ENCODE peak calls at places on chromosome 7, in seven cellular contexts. Z is suprapubic skin, D is transverse colon, R is tibial nerve, S is GM12878, Q is ovary, G is K562. K is an unnamed sample.

GRCh38 chr7:33459340-33459751 is 330.0 kb downstream of the BBS9 start:
- DNase-seq in Z (no peak), D (no peak), R (no peak), S (no peak), Q (no peak), G (peak; percentile 4), K (no peak)

GRCh38 chr7:2313450-2314208 is 612 bp downstream of the SNX8 start:
- DNase-seq in Z (peak; percentile 73), D (peak; percentile 35), R (no peak), S (no peak), Q (no peak), G (no peak), K (peak; percentile 76)

GRCh38 chr7:134941185-134941900 is 45.0 kb upstream of the AGBL3 start:
- DNase-seq in Z (no peak), D (no peak), R (no peak), S (no peak), Q (no peak), G (no peak), K (no peak)

GRCh38 chr7:41787951-41788350 is 85.1 kb upstream of the INHBA start:
- DNase-seq in Z (no peak), D (no peak), R (no peak), S (no peak), Q (no peak), G (no peak), K (no peak)

GRCh38 chr7:30207376-30207775 is 72.6 kb downstream of the MTURN start:
- DNase-seq in Z (no peak), D (no peak), R (no peak), S (no peak), Q (no peak), G (no peak), K (no peak)

GRCh38 chr7:6648815-6649104 is 11.6 kb downstream of the ZNF316 start:
- DNase-seq in Z (peak; percentile 37), D (no peak), R (no peak), S (no peak), Q (no peak), G (no peak), K (no peak)

GRCh38 chr7:77866370-77866769 is 67.8 kb downstream of the PHTF2 start:
- DNase-seq in Z (no peak), D (no peak), R (no peak), S (no peak), Q (no peak), G (no peak), K (no peak)

GRCh38 chr7:129714514-129715063 is 103.1 kb downstream of the NRF1 start:
- DNase-seq in Z (no peak), D (no peak), R (no peak), S (no peak), Q (no peak), G (no peak), K (no peak)

GRCh38 chr7:90791596-90791995 is 195.5 kb downstream of the CDK14 start:
- DNase-seq in Z (no peak), D (no peak), R (no peak), S (no peak), Q (no peak), G (no peak), K (no peak)

GRCh38 chr7:30941582-30942310 is 22.0 kb upstream of the GHRHR start:
- DNase-seq in Z (no peak), D (no peak), R (no peak), S (no peak), Q (no peak), G (no peak), K (no peak)

GRCh38 chr7:48300301-48300700 is 129.0 kb downstream of the ABCA13 start:
- DNase-seq in Z (no peak), D (no peak), R (no peak), S (no peak), Q (no peak), G (no peak), K (no peak)

GRCh38 chr7:110507832-110508231 is 583.1 kb upstream of the LRRN3 start:
- DNase-seq in Z (no peak), D (no peak), R (no peak), S (no peak), Q (no peak), G (no peak), K (no peak)

GRCh38 chr7:43362652-43363428 is 220.1 kb upstream of the STK17A start:
- DNase-seq in Z (no peak), D (no peak), R (peak; percentile 24), S (no peak), Q (peak; percentile 30), G (no peak), K (no peak)

GRCh38 chr7:83267141-83267631 is 104.5 kb upstream of the PCLO start:
- DNase-seq in Z (no peak), D (no peak), R (no peak), S (no peak), Q (no peak), G (no peak), K (no peak)

GRCh38 chr7:8536431-8536830 is 103.0 kb downstream of the NXPH1 start:
- DNase-seq in Z (no peak), D (no peak), R (no peak), S (no peak), Q (no peak), G (no peak), K (no peak)

GRCh38 chr7:74104702-74105101 is 21.1 kb downstream of the LIMK1 start:
- DNase-seq in Z (no peak), D (no peak), R (no peak), S (no peak), Q (no peak), G (no peak), K (no peak)

GRCh38 chr7:82964150-82964882 is 198.4 kb downstream of the PCLO start:
- DNase-seq in Z (no peak), D (no peak), R (no peak), S (no peak), Q (no peak), G (no peak), K (no peak)

GRCh38 chr7:17130281-17131059 is 168.0 kb upstream of the AHR start:
- DNase-seq in Z (no peak), D (no peak), R (no peak), S (no peak), Q (no peak), G (no peak), K (no peak)
- TF ChIP-seq EP300 in Z (no peak), D (no peak), R (no peak), S (no peak), Q (no peak), G (no peak), K (no peak)

GRCh38 chr7:107865956-107866775 is 24.8 kb upstream of the DLD start:
- DNase-seq in Z (no peak), D (no peak), R (no peak), S (no peak), Q (no peak), G (no peak), K (no peak)

GRCh38 chr7:107874605-107875446 is 16.2 kb upstream of the DLD start:
- DNase-seq in Z (no peak), D (peak; percentile 53), R (peak; percentile 73), S (no peak), Q (no peak), G (peak; percentile 84), K (peak; percentile 72)

GRCh38 chr7:107874097-107874496 is 16.9 kb upstream of the DLD start:
- DNase-seq in Z (no peak), D (no peak), R (no peak), S (no peak), Q (no peak), G (no peak), K (no peak)

GRCh38 chr7:107867858-107868466 is 23.0 kb upstream of the DLD start:
- DNase-seq in Z (no peak), D (no peak), R (no peak), S (no peak), Q (no peak), G (no peak), K (no peak)

DNA sequence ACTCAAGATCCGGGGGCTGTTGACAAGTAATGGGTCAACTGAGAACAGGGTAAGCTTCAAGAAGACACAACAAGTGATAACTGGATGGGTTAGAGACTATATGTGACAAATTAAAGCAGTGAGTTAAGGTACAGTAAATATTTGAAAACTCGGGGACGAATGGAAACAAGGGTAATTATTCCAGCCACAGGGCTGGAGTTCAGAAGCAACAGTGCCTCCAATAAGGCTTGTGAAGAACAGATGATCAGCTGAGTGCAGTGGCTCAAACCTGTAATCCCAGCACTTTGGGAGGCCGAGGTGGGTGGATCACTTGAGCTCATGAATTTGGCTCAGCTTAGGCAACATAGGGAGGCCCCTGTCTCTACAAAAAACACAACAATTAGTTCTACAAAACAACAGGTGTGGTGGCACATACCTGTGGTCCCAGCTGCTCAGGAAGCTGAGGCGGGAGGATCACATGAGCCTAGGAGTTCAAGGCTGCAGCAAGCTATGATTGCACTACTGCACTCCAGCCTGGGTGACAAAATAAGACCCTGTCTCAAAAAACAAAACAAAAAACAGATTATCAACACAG is 20.5 kb upstream of the DLD start:
- DNase-seq in Z (no peak), D (no peak), R (no peak), S (no peak), Q (no peak), G (no peak), K (no peak)
- TF ChIP-seq CTCF in Z (no peak), D (no peak), R (no peak), S (no peak), Q (no peak), G (no peak), K (no peak)

DNA sequence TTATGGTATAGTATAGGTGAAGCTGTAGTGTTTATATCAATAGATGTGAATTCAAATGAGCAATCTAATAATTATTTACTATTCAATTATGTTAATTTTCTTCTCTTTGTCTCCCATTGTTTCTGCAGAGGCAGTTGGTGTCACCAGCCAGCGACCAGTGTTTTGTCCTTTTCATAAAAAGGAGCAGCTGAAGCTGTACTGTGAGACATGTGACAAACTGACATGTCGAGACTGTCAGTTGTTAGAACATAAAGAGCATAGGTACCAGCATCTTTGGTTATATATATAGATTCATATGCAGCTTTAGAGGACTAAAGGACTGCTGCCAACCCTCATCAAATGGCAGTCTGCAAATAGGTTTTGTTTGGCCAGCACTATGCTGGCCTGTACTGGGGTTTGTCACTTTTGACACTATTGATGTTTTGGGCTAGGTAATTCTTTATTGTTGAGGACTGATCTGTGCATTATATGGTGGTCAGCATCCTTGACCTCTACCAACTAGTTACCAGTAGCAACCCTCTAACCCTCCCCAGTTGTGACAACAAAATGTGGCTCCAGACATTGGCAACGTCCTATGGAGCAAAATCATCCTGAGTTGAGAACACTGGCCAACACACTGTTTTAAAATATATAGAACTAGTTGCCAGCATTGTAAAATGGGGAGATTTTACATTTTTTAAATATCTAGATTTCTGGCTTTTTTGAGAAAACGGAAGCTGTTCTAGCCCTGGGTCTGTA is 59.2 kb downstream of the TRIM24 start:
- DNase-seq in Z (no peak), D (no peak), R (no peak), S (no peak), Q (no peak), G (no peak), K (no peak)
- TF ChIP-seq EP300 in Z (no peak), D (no peak), R (no peak), S (no peak), Q (no peak), G (no peak), K (no peak)

DNA sequence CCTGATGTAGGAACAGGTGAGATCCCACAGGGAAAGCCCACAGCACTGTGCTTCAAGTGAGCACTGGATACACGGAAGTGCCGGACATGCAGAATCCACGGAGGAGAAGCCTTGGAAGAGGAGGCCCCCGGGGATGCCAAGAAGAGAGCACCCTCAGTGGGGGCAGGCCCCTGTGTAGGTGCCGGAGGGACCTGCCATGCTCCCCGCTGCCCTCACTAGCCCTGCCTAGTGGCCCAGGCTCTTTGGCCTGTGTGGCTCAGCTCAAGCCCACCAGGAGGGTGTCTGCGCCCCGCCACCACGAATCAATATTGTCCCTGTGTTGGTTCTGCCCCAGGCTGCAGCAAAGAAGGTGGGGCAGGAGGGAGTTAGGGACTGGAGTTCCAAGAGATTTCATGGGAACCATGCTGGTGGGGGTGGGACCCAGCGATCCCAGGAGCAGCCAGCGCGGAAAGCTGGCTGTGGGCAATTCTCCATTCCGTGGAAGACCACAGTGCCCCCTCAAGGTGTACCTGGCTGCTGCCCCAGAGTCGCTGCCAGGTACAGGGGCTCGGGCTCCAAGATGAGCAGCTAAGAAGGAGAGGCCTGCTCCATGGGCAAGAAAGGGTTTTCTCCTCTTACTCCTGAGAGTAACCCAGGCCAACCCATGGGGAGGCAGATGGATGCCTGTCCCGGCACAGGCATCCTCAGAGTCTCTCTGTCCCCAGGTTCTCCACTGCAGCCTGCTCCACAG is 34.9 kb upstream of the LEP start:
- DNase-seq in Z (no peak), D (no peak), R (no peak), S (no peak), Q (no peak), G (no peak), K (no peak)
- TF ChIP-seq CTCF in Z (no peak), D (no peak), R (no peak), S (no peak), Q (no peak), G (no peak), K (no peak)

K was measured in sigmoid colon.